ENCODE peak calls at places on chromosomes 5 and 9, in eight cellular contexts. G, X, U, E, C, T, S and F are unnamed samples.

GRCh38 chr5:107698286-107698685 is 27.5 kb upstream of the EFNA5 start:
- DNase-seq in U (no peak), S (no peak), C (no peak), E (no peak), T (no peak), X (no peak), G (no peak), F (no peak)

GRCh38 chr5:125829349-125829748 is 593.9 kb upstream of the GRAMD2B start:
- DNase-seq in U (no peak), S (no peak), T (no peak), G (no peak), E (no peak), C (no peak), X (no peak), F (no peak)

GRCh38 chr5:55923177-55923872 is 71.4 kb downstream of the IL6ST start:
- DNase-seq in E (no peak), X (peak), G (no peak), S (no peak), T (no peak), U (peak), C (peak), F (no peak)

GRCh38 chr5:34959323-34959722 is 30.0 kb downstream of the DNAJC21 start:
- DNase-seq in T (no peak), G (no peak), X (no peak), S (no peak), E (no peak), C (no peak), U (no peak), F (no peak)

GRCh38 chr5:96013254-96013653 is 51.6 kb upstream of the ELL2 start:
- DNase-seq in G (no peak), S (no peak), T (no peak), X (no peak), C (no peak), U (no peak), E (no peak), F (no peak)

GRCh38 chr9:76109953-76110352 is 219.5 kb downstream of the PCSK5 start:
- DNase-seq in U (no peak), X (peak), S (no peak), G (no peak), C (no peak), E (peak), T (no peak), F (no peak)

GRCh38 chr5:40984884-40985283 is 75.6 kb downstream of the C7 start:
- DNase-seq in S (no peak), X (no peak), U (no peak), C (no peak), E (no peak), T (no peak), G (no peak), F (no peak)

GRCh38 chr5:115588640-115589039 is 13.6 kb downstream of the TICAM2 start:
- DNase-seq in E (no peak), S (no peak), C (no peak), G (no peak), U (no peak), X (no peak), T (no peak), F (no peak)

GRCh38 chr9:73151653-73152382 is at the start of gene ANXA1:
- DNase-seq in X (no peak), G (no peak), S (no peak), E (peak), C (no peak), U (peak), T (no peak), F (no peak)

GRCh38 chr5:56814963-56815656 is at the start of gene MAP3K1:
- DNase-seq in G (peak), T (peak), X (peak), S (peak), E (peak), U (peak), C (peak), F (peak)

GRCh38 chr5:68196876-68197275 is 18.7 kb upstream of the PIK3R1 start:
- DNase-seq in S (no peak), C (no peak), E (no peak), X (peak), G (peak), U (no peak), T (no peak), F (no peak)

GRCh38 chr9:33852216-33852826 is 35.4 kb downstream of the UBE2R2 start:
- DNase-seq in U (peak), E (peak), S (no peak), T (peak), G (peak), X (peak), C (no peak), F (peak)

GRCh38 chr5:179409806-179410205 is 64.5 kb upstream of the ADAMTS2 start:
- DNase-seq in S (no peak), T (no peak), E (no peak), U (no peak), G (no peak), C (peak), X (no peak), F (no peak)

GRCh38 chr9:4630836-4631235 is 31.3 kb upstream of the PLPP6 start:
- DNase-seq in C (no peak), U (no peak), G (no peak), S (no peak), T (no peak), E (no peak), X (no peak), F (no peak)

GRCh38 chr9:131097259-131097947 is 1.1 kb downstream of the AIF1L start:
- DNase-seq in S (no peak), G (no peak), T (no peak), E (no peak), C (no peak), U (no peak), X (no peak), F (no peak)